ENCODE peak calls at places on chromosomes 12 and 14, in four cellular contexts. One of them, this sample, is unnamed.

GRCh38 chr14:84197704-84198103 is 1332.2 kb upstream of the FLRT2 start:
- DNase-seq in CD8-positive, alpha-beta T cell: no peak
- DNase-seq in HCT116: no peak
- DNase-seq in cardiac muscle cell: no peak
- DNase-seq in this sample: no peak

GRCh38 chr12:12723681-12724420 is 6.7 kb downstream of the CDKN1B start:
- DNase-seq in HCT116: no peak
- DNase-seq in CD8-positive, alpha-beta T cell: peak; percentile 38
- DNase-seq in cardiac muscle cell: peak; percentile 55
- DNase-seq in this sample: no peak

GRCh38 chr12:129202109-129202814 is 349.0 kb downstream of the GLT1D1 start:
- DNase-seq in cardiac muscle cell: no peak
- DNase-seq in HCT116: no peak
- DNase-seq in CD8-positive, alpha-beta T cell: no peak
- DNase-seq in this sample: no peak

GRCh38 chr14:28676481-28676880 is 90.1 kb upstream of the FOXG1 start:
- DNase-seq in CD8-positive, alpha-beta T cell: no peak
- DNase-seq in HCT116: no peak
- DNase-seq in cardiac muscle cell: no peak
- DNase-seq in this sample: no peak

GRCh38 chr12:82461393-82461792 is 103.1 kb downstream of the METTL25 start:
- DNase-seq in cardiac muscle cell: no peak
- DNase-seq in CD8-positive, alpha-beta T cell: no peak
- DNase-seq in HCT116: no peak
- DNase-seq in this sample: no peak

GRCh38 chr14:96091149-96091693 is 52.1 kb downstream of the C14orf132 start:
- DNase-seq in CD8-positive, alpha-beta T cell: no peak
- DNase-seq in HCT116: no peak
- DNase-seq in cardiac muscle cell: no peak
- DNase-seq in this sample: no peak

GRCh38 chr14:69039287-69039628 is 60.2 kb upstream of the ACTN1 start:
- DNase-seq in cardiac muscle cell: no peak
- DNase-seq in HCT116: peak; percentile 44
- DNase-seq in CD8-positive, alpha-beta T cell: no peak
- DNase-seq in this sample: peak; percentile 56

GRCh38 chr12:9796346-9796745 is 30.9 kb upstream of the KLRF1 start:
- DNase-seq in cardiac muscle cell: no peak
- DNase-seq in HCT116: no peak
- DNase-seq in CD8-positive, alpha-beta T cell: no peak
- DNase-seq in this sample: no peak

GRCh38 chr14:63735720-63736119 is 7.9 kb upstream of the SGPP1 start:
- DNase-seq in cardiac muscle cell: no peak
- DNase-seq in HCT116: no peak
- DNase-seq in CD8-positive, alpha-beta T cell: no peak
- DNase-seq in this sample: no peak

GRCh38 chr14:63737582-63738006 is 9.7 kb upstream of the SGPP1 start:
- DNase-seq in CD8-positive, alpha-beta T cell: no peak
- DNase-seq in cardiac muscle cell: no peak
- DNase-seq in HCT116: no peak
- DNase-seq in this sample: no peak
- H3K4me1 ChIP-seq in CD8-positive, alpha-beta T cell: peaks cover 4% of the 10 kb centered on the region
- H3K4me1 ChIP-seq in cardiac muscle cell: no peaks in the 10 kb centered on the region
- H3K4me1 ChIP-seq in HCT116: no peaks in the 10 kb centered on the region
- H3K4me1 ChIP-seq in this sample: no peaks in the 10 kb centered on the region

GRCh38 chr14:99563749-99564129 is 40.3 kb downstream of the CCDC85C start:
- DNase-seq in HCT116: no peak
- DNase-seq in CD8-positive, alpha-beta T cell: no peak
- DNase-seq in cardiac muscle cell: no peak
- DNase-seq in this sample: no peak

GRCh38 chr14:99562848-99563748 is 40.9 kb downstream of the CCDC85C start:
- DNase-seq in HCT116: no peak
- DNase-seq in CD8-positive, alpha-beta T cell: no peak
- DNase-seq in cardiac muscle cell: peak; percentile 96
- DNase-seq in this sample: peak; percentile 54

GRCh38 chr14:99560403-99560802 is 43.6 kb downstream of the CCDC85C start:
- DNase-seq in HCT116: no peak
- DNase-seq in CD8-positive, alpha-beta T cell: no peak
- DNase-seq in cardiac muscle cell: no peak
- DNase-seq in this sample: no peak

GRCh38 chr14:99560946-99561683 is 42.9 kb downstream of the CCDC85C start:
- DNase-seq in cardiac muscle cell: no peak
- DNase-seq in HCT116: no peak
- DNase-seq in CD8-positive, alpha-beta T cell: no peak
- DNase-seq in this sample: no peak

GRCh38 chr14:99561827-99562226 is 42.2 kb downstream of the CCDC85C start:
- DNase-seq in CD8-positive, alpha-beta T cell: no peak
- DNase-seq in HCT116: no peak
- DNase-seq in cardiac muscle cell: no peak
- DNase-seq in this sample: no peak
- H3K4me1 ChIP-seq in CD8-positive, alpha-beta T cell: no peaks in the 10 kb centered on the region
- H3K4me1 ChIP-seq in HCT116: peaks cover 37% of the 10 kb centered on the region
- H3K4me1 ChIP-seq in cardiac muscle cell: peaks cover 40% of the 10 kb centered on the region
- H3K4me1 ChIP-seq in this sample: peaks cover 39% of the 10 kb centered on the region

GRCh38 chr14:22792158-22792557 is 23.1 kb downstream of the SLC7A7 start:
- DNase-seq in CD8-positive, alpha-beta T cell: no peak
- DNase-seq in HCT116: no peak
- DNase-seq in cardiac muscle cell: no peak
- DNase-seq in this sample: no peak
- H3K4me1 ChIP-seq in CD8-positive, alpha-beta T cell: no peaks in the 10 kb centered on the region
- H3K4me1 ChIP-seq in HCT116: peaks cover 21% of the 10 kb centered on the region
- H3K4me1 ChIP-seq in cardiac muscle cell: peaks cover under 1% of the 10 kb centered on the region
- H3K4me1 ChIP-seq in this sample: no peaks in the 10 kb centered on the region

GRCh38 chr14:77076118-77076631 is 21.9 kb upstream of the CIPC start:
- DNase-seq in cardiac muscle cell: no peak
- DNase-seq in HCT116: no peak
- DNase-seq in CD8-positive, alpha-beta T cell: no peak
- DNase-seq in this sample: no peak
- H3K4me1 ChIP-seq in cardiac muscle cell: no peaks in the 10 kb centered on the region
- H3K4me1 ChIP-seq in HCT116: peaks cover 31% of the 10 kb centered on the region
- H3K4me1 ChIP-seq in CD8-positive, alpha-beta T cell: no peaks in the 10 kb centered on the region
- H3K4me1 ChIP-seq in this sample: no peaks in the 10 kb centered on the region

GRCh38 chr14:47208434-47208833 is 467.0 kb downstream of the MDGA2 start:
- DNase-seq in HCT116: no peak
- DNase-seq in CD8-positive, alpha-beta T cell: no peak
- DNase-seq in cardiac muscle cell: no peak
- DNase-seq in this sample: no peak
- H3K4me1 ChIP-seq in HCT116: no peaks in the 10 kb centered on the region
- H3K4me1 ChIP-seq in CD8-positive, alpha-beta T cell: no peaks in the 10 kb centered on the region
- H3K4me1 ChIP-seq in cardiac muscle cell: no peaks in the 10 kb centered on the region
- H3K4me1 ChIP-seq in this sample: no peaks in the 10 kb centered on the region